ENCODE peak calls at places on chromosome 14, in five cellular contexts. G, Q, M, T and O are unnamed samples.

GRCh38 chr14:76810525-76810924 is 2.2 kb downstream of the ANGEL1 start:
- DNase-seq in T (no peak), G (no peak), M (no peak), Q (no peak), O (no peak)

GRCh38 chr14:23437142-23438129 is 2.0 kb upstream of the MYH7 start:
- DNase-seq in Q (no peak), T (no peak), G (no peak), M (no peak), O (no peak)

GRCh38 chr14:63492391-63492790 is 50.8 kb downstream of the PPP2R5E start:
- DNase-seq in T (no peak), G (peak), M (peak), Q (no peak), O (peak)

GRCh38 chr14:100901391-100902183 is 1.9 kb downstream of the RTL1 start:
- DNase-seq in M (no peak), Q (no peak), G (no peak), T (no peak), O (no peak)

GRCh38 chr14:35851823-35852222 is 25.7 kb downstream of the BRMS1L start:
- DNase-seq in Q (no peak), M (no peak), T (no peak), G (no peak), O (no peak)

GRCh38 chr14:48398675-48399282 is 723.4 kb upstream of the MDGA2 start:
- DNase-seq in T (peak), Q (peak), M (no peak), G (peak), O (peak)

GRCh38 chr14:56244138-56244789 is 126.1 kb downstream of the PELI2 start:
- DNase-seq in Q (no peak), T (peak), M (peak), G (peak), O (peak)

GRCh38 chr14:101843665-101844064 is 82.2 kb downstream of the PPP2R5C start:
- DNase-seq in M (no peak), Q (no peak), T (no peak), G (no peak), O (no peak)

GRCh38 chr14:73239463-73240241 is 2.3 kb downstream of the PAPLN start:
- DNase-seq in M (no peak), Q (peak), T (no peak), G (peak), O (peak)

GRCh38 chr14:95413289-95414215 is 93.8 kb upstream of the CLMN start:
- DNase-seq in T (no peak), G (no peak), M (no peak), Q (no peak), O (peak)

GRCh38 chr14:73795974-73796373 is 55.7 kb upstream of the PTGR2 start:
- DNase-seq in T (peak), G (peak), M (no peak), Q (no peak), O (peak)

GRCh38 chr14:46490150-46490769 is 161.3 kb downstream of the RPL10L start:
- DNase-seq in Q (peak), G (no peak), M (no peak), T (no peak), O (no peak)

GRCh38 chr14:52013984-52014600 is 24.7 kb downstream of the RTRAF start:
- DNase-seq in M (no peak), G (no peak), T (no peak), Q (peak), O (no peak)

GRCh38 chr14:94748667-94749347 is 21.1 kb downstream of the GSC start:
- DNase-seq in T (no peak), M (no peak), Q (peak), G (no peak), O (no peak)

GRCh38 chr14:22252591-22253178 is 336.3 kb downstream of the DAD1 start:
- DNase-seq in Q (no peak), T (no peak), G (no peak), M (no peak), O (no peak)

GRCh38 chr14:77067632-77068514 is 30.2 kb upstream of the CIPC start:
- DNase-seq in M (no peak), T (no peak), G (peak), Q (peak), O (peak)

GRCh38 chr14:69547701-69548348 is 26.8 kb downstream of the CCDC177 start:
- DNase-seq in Q (peak), M (no peak), G (no peak), T (no peak), O (no peak)

GRCh38 chr14:76252471-76252870 is 100.7 kb downstream of the GPATCH2L start:
- DNase-seq in G (no peak), Q (no peak), M (no peak), T (no peak), O (no peak)

GRCh38 chr14:64638625-64639024 is 65.6 kb upstream of the PLEKHG3 start:
- DNase-seq in M (no peak), Q (no peak), T (no peak), G (no peak), O (no peak)

GRCh38 chr14:36048667-36049066 is 127.9 kb downstream of the PTCSC3 start:
- DNase-seq in M (no peak), G (no peak), Q (no peak), T (no peak), O (no peak)

GRCh38 chr14:54864526-54864925 is 38.1 kb downstream of the GCH1 start:
- DNase-seq in M (no peak), T (no peak), Q (no peak), G (no peak), O (no peak)

GRCh38 chr14:90443161-90444076 is 46.6 kb downstream of the CALM1 start:
- DNase-seq in G (no peak), M (no peak), T (no peak), Q (no peak), O (no peak)

GRCh38 chr14:75667099-75667498 is 6.1 kb downstream of the TTLL5 start:
- DNase-seq in M (no peak), G (no peak), T (no peak), Q (no peak), O (no peak)

GRCh38 chr14:103108749-103109207 is 14.3 kb downstream of the EXOC3L4 start:
- DNase-seq in M (no peak), G (no peak), Q (no peak), T (no peak), O (no peak)

GRCh38 chr14:90815817-90816662 is at the start of gene TTC7B:
- DNase-seq in Q (peak), M (no peak), T (no peak), G (no peak), O (no peak)

GRCh38 chr14:93648440-93649168 is 139.7 kb downstream of the PRIMA1 start:
- DNase-seq in G (no peak), T (peak), M (no peak), Q (peak), O (no peak)

GRCh38 chr14:75147423-75148071 is 20.7 kb upstream of the NEK9 start:
- DNase-seq in Q (peak), M (no peak), G (peak), T (no peak), O (peak)

GRCh38 chr14:30840086-30840779 is 34.1 kb upstream of the COCH start:
- DNase-seq in M (no peak), T (no peak), Q (no peak), G (no peak), O (no peak)
- TF ChIP-seq CTCF in M (no peak), T (no peak), Q (no peak), G (no peak), O (no peak)

GRCh38 chr14:28151931-28152330 is 614.7 kb upstream of the FOXG1 start:
- DNase-seq in T (no peak), M (no peak), G (no peak), Q (no peak), O (no peak)
- TF ChIP-seq CTCF in T (no peak), M (no peak), G (no peak), Q (no peak), O (no peak)

GRCh38 chr14:53327716-53328115 is 174.6 kb upstream of the DDHD1 start:
- DNase-seq in M (peak), T (no peak), G (peak), Q (no peak), O (peak)

GRCh38 chr14:53330441-53330840 is 177.3 kb upstream of the DDHD1 start:
- DNase-seq in G (no peak), Q (no peak), T (no peak), M (no peak), O (no peak)

GRCh38 chr14:53331247-53331646 is 178.1 kb upstream of the DDHD1 start:
- DNase-seq in G (peak), T (no peak), M (peak), Q (no peak), O (peak)

DNA sequence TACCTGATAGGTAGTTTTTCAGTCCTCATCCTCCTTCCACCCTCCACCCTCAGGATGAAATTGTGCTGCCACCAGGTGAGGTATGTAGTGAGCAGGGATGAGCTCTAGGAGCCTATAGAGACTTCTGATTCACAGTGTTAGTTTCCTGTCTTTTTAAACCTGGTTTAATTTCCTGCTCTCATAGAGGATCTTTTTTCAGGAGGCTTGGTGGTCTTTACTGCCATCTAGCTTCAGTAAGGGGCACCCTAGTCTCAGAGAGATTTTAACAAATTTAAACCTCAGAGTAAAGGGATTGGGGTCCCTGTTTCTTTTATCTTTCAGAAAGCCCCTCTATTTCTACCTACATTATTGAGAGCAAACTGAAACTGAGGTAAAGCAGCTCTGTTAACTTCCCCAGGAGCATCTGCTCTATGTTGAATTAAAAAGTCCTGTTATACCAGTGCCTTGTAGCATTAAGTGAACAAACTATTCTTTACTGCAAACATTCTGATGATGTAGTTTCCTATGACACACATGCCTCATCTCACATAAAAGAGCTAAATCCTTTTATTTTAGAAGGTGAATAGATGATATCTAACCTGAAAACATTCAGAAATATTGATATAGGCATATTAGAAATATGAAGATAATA is 172.2 kb upstream of the DDHD1 start:
- DNase-seq in G (no peak), M (no peak), T (no peak), Q (peak), O (no peak)
- TF ChIP-seq CTCF in G (peak), M (peak), T (peak), Q (peak), O (peak)

GRCh38 chr14:37598973-37599526 is 3.6 kb downstream of the TTC6 start:
- DNase-seq in T (no peak), M (no peak), G (no peak), Q (peak), O (no peak)

GRCh38 chr14:37602605-37603453 is 7.4 kb downstream of the TTC6 start:
- DNase-seq in T (no peak), G (no peak), Q (no peak), M (no peak), O (no peak)

GRCh38 chr14:37601849-37602248 is 6.4 kb downstream of the TTC6 start:
- DNase-seq in Q (no peak), G (no peak), T (no peak), M (no peak), O (no peak)

GRCh38 chr14:37599527-37600368 is 4.3 kb downstream of the TTC6 start:
- DNase-seq in G (no peak), T (no peak), Q (peak), M (no peak), O (no peak)

DNA sequence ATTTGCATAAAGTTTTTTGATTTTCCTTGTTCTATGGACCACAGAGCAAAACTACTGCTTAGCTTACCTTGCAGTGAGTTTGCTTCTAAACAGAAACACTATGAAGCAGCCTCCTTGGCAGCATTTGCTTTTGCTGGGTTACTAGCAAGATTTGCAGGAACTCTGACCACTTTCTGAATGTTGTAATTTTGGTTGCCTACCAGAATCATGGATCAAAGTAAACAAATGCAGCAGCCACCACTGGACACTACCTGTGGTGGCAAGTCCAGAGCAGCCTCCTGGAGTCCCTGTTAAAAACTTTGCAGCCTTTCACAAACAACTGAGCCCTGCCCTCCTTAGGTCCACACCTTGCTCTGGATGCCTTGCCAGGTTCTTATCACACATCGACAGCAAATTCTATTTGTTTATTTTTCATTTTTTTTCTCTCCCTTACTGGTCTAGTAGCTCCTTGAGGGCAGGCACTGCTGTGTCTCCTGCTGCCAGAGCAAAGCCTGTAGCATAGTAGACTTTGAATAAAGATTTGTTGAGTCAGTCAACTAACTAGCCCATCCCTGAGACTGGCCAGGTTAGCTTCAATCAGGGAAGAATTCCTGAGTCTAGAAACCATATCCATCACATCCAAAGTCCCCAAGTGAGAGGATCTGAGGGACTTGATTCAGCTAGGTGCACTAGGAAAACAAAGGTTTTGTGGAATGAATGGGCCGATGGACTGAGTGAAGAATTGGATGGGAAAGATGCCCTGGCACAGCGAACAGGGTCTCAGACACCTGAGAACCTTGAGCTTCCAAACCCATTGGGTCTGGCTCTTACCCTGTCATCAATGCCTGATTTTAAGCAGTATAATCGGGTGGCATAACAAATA is 5.7 kb downstream of the TTC6 start:
- DNase-seq in G (no peak), T (no peak), M (no peak), Q (no peak), O (no peak)
- TF ChIP-seq CTCF in G (no peak), T (no peak), M (no peak), Q (no peak), O (no peak)